ENCODE peak calls at places on chromosome 1, in five cellular contexts. A, M, D, E and H are unnamed samples.

GRCh38 chr1:3360646-3361257 is 93.7 kb upstream of the ARHGEF16 start:
- DNase-seq in A (no peak), M (no peak), D (no peak), E (no peak), H (no peak)

GRCh38 chr1:201648911-201649775 is 110.2 kb downstream of the NAV1 start:
- DNase-seq in A (no peak), M (no peak), D (no peak), E (no peak), H (no peak)

GRCh38 chr1:20107767-20108166 is 11.6 kb downstream of the PLA2G2D start:
- DNase-seq in A (no peak), M (no peak), D (no peak), E (no peak), H (no peak)

GRCh38 chr1:6121021-6121421 is 59.1 kb downstream of the CHD5 start:
- DNase-seq in A (no peak), M (no peak), D (no peak), E (no peak), H (no peak)

GRCh38 chr1:47226121-47226977 is 5.7 kb downstream of the TAL1 start:
- DNase-seq in A (no peak), M (no peak), D (no peak), E (no peak), H (no peak)

GRCh38 chr1:156941675-156942074 is 21.2 kb downstream of the LRRC71 start:
- DNase-seq in A (no peak), M (no peak), D (no peak), E (no peak), H (no peak)

GRCh38 chr1:2529776-2530500 is at the start of gene HES5:
- DNase-seq in A (no peak), M (no peak), D (no peak), E (no peak), H (no peak)

GRCh38 chr1:181134543-181135461 is 46.3 kb downstream of the IER5 start:
- DNase-seq in A (no peak), M (peak; percentile 75), D (peak; percentile 7), E (no peak), H (peak; percentile 52)

GRCh38 chr1:155192346-155193274 is 15.1 kb downstream of the THBS3 start:
- DNase-seq in A (no peak), M (peak; percentile 23), D (peak; percentile 35), E (no peak), H (peak; percentile 49)

GRCh38 chr1:107594541-107594940 is 370.4 kb downstream of the VAV3 start:
- DNase-seq in A (no peak), M (no peak), D (no peak), E (no peak), H (no peak)

GRCh38 chr1:48947761-48948537 is 171.3 kb upstream of the BEND5 start:
- DNase-seq in A (no peak), M (no peak), D (no peak), E (no peak), H (no peak)

GRCh38 chr1:23122023-23122738 is 46.5 kb downstream of the LUZP1 start:
- DNase-seq in A (no peak), M (peak; percentile 22), D (no peak), E (no peak), H (peak; percentile 36)

GRCh38 chr1:155179107-155180031 is 5.7 kb downstream of the TRIM46 start:
- DNase-seq in A (no peak), M (no peak), D (no peak), E (peak; percentile 25), H (no peak)

GRCh38 chr1:176720835-176721234 is 257.9 kb downstream of the PAPPA2 start:
- DNase-seq in A (no peak), M (no peak), D (no peak), E (no peak), H (no peak)

GRCh38 chr1:203796223-203796747 is 862 bp downstream of the ZBED6 start:
- DNase-seq in A (no peak), M (peak; percentile 53), D (peak; percentile 24), E (no peak), H (peak; percentile 44)

GRCh38 chr1:228347181-228347580 is 59.5 kb downstream of the TRIM11 start:
- DNase-seq in A (no peak), M (no peak), D (no peak), E (no peak), H (no peak)

GRCh38 chr1:88773540-88774150 is 89.6 kb downstream of the PKN2 start:
- DNase-seq in A (no peak), M (peak; percentile 63), D (no peak), E (no peak), H (peak; percentile 75)

GRCh38 chr1:10561497-10561896 is 86.7 kb downstream of the PEX14 start:
- DNase-seq in A (no peak), M (no peak), D (no peak), E (no peak), H (no peak)

GRCh38 chr1:14511856-14512585 is 86.5 kb upstream of the KAZN start:
- DNase-seq in A (no peak), M (no peak), D (no peak), E (no peak), H (no peak)

GRCh38 chr1:211198880-211199279 is 60.3 kb upstream of the RCOR3 start:
- DNase-seq in A (no peak), M (no peak), D (no peak), E (no peak), H (no peak)

GRCh38 chr1:31755197-31755611 is 8.9 kb downstream of the ADGRB2 start:
- DNase-seq in A (no peak), M (no peak), D (no peak), E (no peak), H (no peak)

GRCh38 chr1:15186846-15187151 is 33.3 kb downstream of the TMEM51 start:
- DNase-seq in A (no peak), M (no peak), D (no peak), E (no peak), H (no peak)